ENCODE peak calls at places on chromosomes 16 and 17, in eight cellular contexts. One of them, this sample, is unnamed.

GRCh38 chr17:56185905-56186783 is 32.9 kb downstream of the ANKFN1 start:
- DNase-seq in 8988T: no peak
- DNase-seq in progenitor cell of endocrine pancreas: no peak
- DNase-seq in MCF 10A: peak; percentile 44
- DNase-seq in AG10803: peak; percentile 89
- DNase-seq in MM.1S: no peak
- DNase-seq in kidney tubule cell: peak; percentile 84
- DNase-seq in OCI-LY7: no peak
- DNase-seq in this sample: no peak

GRCh38 chr17:282000-282911 is 70.4 kb downstream of the RPH3AL start:
- DNase-seq in 8988T: no peak
- DNase-seq in progenitor cell of endocrine pancreas: no peak
- DNase-seq in MCF 10A: no peak
- DNase-seq in AG10803: no peak
- DNase-seq in MM.1S: no peak
- DNase-seq in kidney tubule cell: no peak
- DNase-seq in OCI-LY7: no peak
- DNase-seq in this sample: no peak

GRCh38 chr16:72198021-72198420 is 26.1 kb upstream of the PMFBP1 start:
- DNase-seq in 8988T: no peak
- DNase-seq in progenitor cell of endocrine pancreas: no peak
- DNase-seq in MCF 10A: no peak
- DNase-seq in AG10803: peak; percentile 80
- DNase-seq in MM.1S: no peak
- DNase-seq in kidney tubule cell: no peak
- DNase-seq in OCI-LY7: no peak
- DNase-seq in this sample: peak; percentile 68

GRCh38 chr17:62895650-62896301 is 70.3 kb upstream of the TANC2 start:
- DNase-seq in 8988T: no peak
- DNase-seq in progenitor cell of endocrine pancreas: no peak
- DNase-seq in MCF 10A: peak; percentile 48
- DNase-seq in AG10803: no peak
- DNase-seq in MM.1S: no peak
- DNase-seq in kidney tubule cell: peak; percentile 98
- DNase-seq in OCI-LY7: no peak
- DNase-seq in this sample: no peak

GRCh38 chr17:30530346-30531025 is 53.3 kb downstream of the GOSR1 start:
- DNase-seq in 8988T: no peak
- DNase-seq in progenitor cell of endocrine pancreas: no peak
- DNase-seq in MCF 10A: no peak
- DNase-seq in AG10803: peak; percentile 59
- DNase-seq in MM.1S: no peak
- DNase-seq in kidney tubule cell: peak; percentile 72
- DNase-seq in OCI-LY7: no peak
- DNase-seq in this sample: no peak

GRCh38 chr17:42253601-42254000 is 22.6 kb downstream of the STAT5B start:
- DNase-seq in 8988T: no peak
- DNase-seq in progenitor cell of endocrine pancreas: no peak
- DNase-seq in MCF 10A: peak; percentile 41
- DNase-seq in AG10803: no peak
- DNase-seq in MM.1S: no peak
- DNase-seq in kidney tubule cell: no peak
- DNase-seq in OCI-LY7: no peak
- DNase-seq in this sample: no peak

GRCh38 chr16:11249233-11250061 is 6.6 kb downstream of the SOCS1 start:
- DNase-seq in 8988T: no peak
- DNase-seq in progenitor cell of endocrine pancreas: no peak
- DNase-seq in MCF 10A: no peak
- DNase-seq in AG10803: no peak
- DNase-seq in MM.1S: no peak
- DNase-seq in kidney tubule cell: no peak
- DNase-seq in OCI-LY7: no peak
- DNase-seq in this sample: no peak

GRCh38 chr17:61399131-61400057 is at the start of gene TBX2:
- DNase-seq in 8988T: peak; percentile 99
- DNase-seq in progenitor cell of endocrine pancreas: no peak
- DNase-seq in MCF 10A: peak; percentile 88
- DNase-seq in AG10803: peak; percentile 79
- DNase-seq in MM.1S: peak; percentile 72
- DNase-seq in kidney tubule cell: peak; percentile 89
- DNase-seq in OCI-LY7: no peak
- DNase-seq in this sample: peak; percentile 98

GRCh38 chr17:14428640-14429029 is 127.8 kb downstream of the HS3ST3B1 start:
- DNase-seq in 8988T: no peak
- DNase-seq in progenitor cell of endocrine pancreas: no peak
- DNase-seq in MCF 10A: no peak
- DNase-seq in AG10803: no peak
- DNase-seq in MM.1S: peak; percentile 33
- DNase-seq in kidney tubule cell: no peak
- DNase-seq in OCI-LY7: peak; percentile 84
- DNase-seq in this sample: no peak

GRCh38 chr17:40095944-40096791 is 4.2 kb downstream of the NR1D1 start:
- DNase-seq in 8988T: no peak
- DNase-seq in progenitor cell of endocrine pancreas: no peak
- DNase-seq in MCF 10A: no peak
- DNase-seq in AG10803: no peak
- DNase-seq in MM.1S: peak; percentile 98
- DNase-seq in kidney tubule cell: peak; percentile 35
- DNase-seq in OCI-LY7: peak; percentile 77
- DNase-seq in this sample: no peak

GRCh38 chr17:39212841-39213480 is 12.8 kb downstream of the STAC2 start:
- DNase-seq in 8988T: no peak
- DNase-seq in progenitor cell of endocrine pancreas: no peak
- DNase-seq in MCF 10A: peak; percentile 96
- DNase-seq in AG10803: no peak
- DNase-seq in MM.1S: no peak
- DNase-seq in kidney tubule cell: no peak
- DNase-seq in OCI-LY7: no peak
- DNase-seq in this sample: no peak

GRCh38 chr17:17204041-17204591 is 2.0 kb downstream of the PLD6 start:
- DNase-seq in 8988T: no peak
- DNase-seq in progenitor cell of endocrine pancreas: no peak
- DNase-seq in MCF 10A: peak; percentile 10
- DNase-seq in AG10803: no peak
- DNase-seq in MM.1S: no peak
- DNase-seq in kidney tubule cell: no peak
- DNase-seq in OCI-LY7: no peak
- DNase-seq in this sample: no peak

GRCh38 chr17:51948128-51948527 is 210.4 kb downstream of the CA10 start:
- DNase-seq in 8988T: peak; percentile 27
- DNase-seq in progenitor cell of endocrine pancreas: no peak
- DNase-seq in MCF 10A: peak; percentile 34
- DNase-seq in AG10803: no peak
- DNase-seq in MM.1S: no peak
- DNase-seq in kidney tubule cell: peak; percentile 92
- DNase-seq in OCI-LY7: no peak
- DNase-seq in this sample: no peak

GRCh38 chr16:48592839-48593429 is 17.0 kb downstream of the N4BP1 start:
- DNase-seq in 8988T: no peak
- DNase-seq in progenitor cell of endocrine pancreas: no peak
- DNase-seq in MCF 10A: peak; percentile 19
- DNase-seq in AG10803: no peak
- DNase-seq in MM.1S: peak; percentile 26
- DNase-seq in kidney tubule cell: no peak
- DNase-seq in OCI-LY7: peak; percentile 50
- DNase-seq in this sample: no peak

GRCh38 chr16:11561856-11562255 is 24.9 kb downstream of the LITAF start:
- DNase-seq in 8988T: no peak
- DNase-seq in progenitor cell of endocrine pancreas: no peak
- DNase-seq in MCF 10A: no peak
- DNase-seq in AG10803: no peak
- DNase-seq in MM.1S: no peak
- DNase-seq in kidney tubule cell: no peak
- DNase-seq in OCI-LY7: no peak
- DNase-seq in this sample: no peak

GRCh38 chr17:41695134-41695661 is 6.5 kb downstream of the EIF1 start:
- DNase-seq in 8988T: no peak
- DNase-seq in progenitor cell of endocrine pancreas: no peak
- DNase-seq in MCF 10A: peak; percentile 30
- DNase-seq in AG10803: no peak
- DNase-seq in MM.1S: no peak
- DNase-seq in kidney tubule cell: no peak
- DNase-seq in OCI-LY7: no peak
- DNase-seq in this sample: no peak

GRCh38 chr17:80812362-80813088 is 179.1 kb upstream of the CHMP6 start:
- DNase-seq in 8988T: no peak
- DNase-seq in progenitor cell of endocrine pancreas: no peak
- DNase-seq in MCF 10A: no peak
- DNase-seq in AG10803: no peak
- DNase-seq in MM.1S: no peak
- DNase-seq in kidney tubule cell: no peak
- DNase-seq in OCI-LY7: no peak
- DNase-seq in this sample: no peak

GRCh38 chr16:2034695-2035430 is 8.2 kb downstream of the NHERF2 start:
- DNase-seq in 8988T: no peak
- DNase-seq in progenitor cell of endocrine pancreas: no peak
- DNase-seq in MCF 10A: no peak
- DNase-seq in AG10803: no peak
- DNase-seq in MM.1S: no peak
- DNase-seq in kidney tubule cell: no peak
- DNase-seq in OCI-LY7: no peak
- DNase-seq in this sample: no peak